ENCODE peak calls at places on chromosomes 16 and 17, in nine cellular contexts. L is T-helper 1 cell; X is SW 1271; A is fibroblast of lung; D is T follicular helper cell; F is stimulated activated CD8-positive, alpha-beta memory T cell treated with anti-CD3 and anti-CD28 coated beads, Interleukin-12 subunit alpha, Interleukin-12 subunit beta, amount 100 ng/mL, for 4 hours; Z is globus pallidus; M is GM10248; Q is foreskin melanocyte. V is an unnamed sample.

GRCh38 chr17:73386561-73386960 is 74.8 kb upstream of the CDC42EP4 start:
- DNase-seq in D (no peak), Z (no peak), Q (no peak), F (no peak), M (no peak), L (no peak), A (no peak), X (no peak), V (no peak)

GRCh38 chr17:46053911-46054534 is 55.0 kb downstream of the STH start:
- DNase-seq in L (no peak), A (peak), F (no peak), Z (no peak), M (no peak), X (no peak), D (no peak), Q (no peak), V (no peak)

GRCh38 chr16:8946544-8946943 is 17.2 kb downstream of the USP7 start:
- DNase-seq in X (no peak), A (no peak), M (no peak), Z (no peak), F (no peak), D (no peak), Q (no peak), L (no peak), V (no peak)

GRCh38 chr17:2396192-2396567 is 4.7 kb downstream of the MNT start:
- DNase-seq in Z (no peak), M (no peak), L (no peak), A (no peak), F (no peak), D (no peak), Q (no peak), X (no peak), V (no peak)

GRCh38 chr16:77273-77806 is 685 bp upstream of the MPG start:
- DNase-seq in X (peak), Z (no peak), M (peak), F (no peak), D (no peak), L (peak), A (peak), Q (peak), V (no peak)

GRCh38 chr16:84647830-84648594 is at the start of gene KLHL36:
- DNase-seq in D (peak), M (peak), L (peak), F (peak), X (peak), Z (peak), Q (no peak), A (no peak), V (no peak)

GRCh38 chr17:71987634-71988033 is 133.2 kb upstream of the SOX9 start:
- DNase-seq in L (no peak), F (no peak), A (peak), X (no peak), Z (no peak), M (no peak), Q (peak), D (no peak), V (no peak)

GRCh38 chr17:78920528-78920927 is 4.7 kb downstream of the TIMP2 start:
- DNase-seq in Q (no peak), Z (no peak), L (no peak), M (no peak), F (no peak), D (no peak), X (no peak), A (no peak), V (no peak)

GRCh38 chr17:40485851-40486512 is 15.4 kb downstream of the TNS4 start:
- DNase-seq in D (peak), A (peak), F (no peak), Q (peak), X (peak), Z (no peak), M (no peak), L (no peak), V (peak)

GRCh38 chr16:35195864-35196216 is 1736.4 kb downstream of the TP53TG3F start:
- DNase-seq in D (no peak), F (no peak), Z (no peak), L (no peak), Q (no peak), A (no peak), M (no peak), X (no peak), V (no peak)

GRCh38 chr17:75130059-75130631 is 1.4 kb downstream of the NT5C start:
- DNase-seq in Z (no peak), X (no peak), Q (no peak), M (no peak), D (no peak), A (no peak), L (no peak), F (no peak), V (no peak)

GRCh38 chr17:81537856-81538555 is 9.8 kb downstream of the FSCN2 start:
- DNase-seq in X (no peak), L (no peak), M (no peak), Z (no peak), Q (no peak), A (no peak), D (no peak), F (no peak), V (no peak)

GRCh38 chr17:4003501-4004421 is 39.5 kb upstream of the ATP2A3 start:
- DNase-seq in Q (no peak), A (peak), Z (no peak), F (no peak), M (no peak), L (no peak), D (no peak), X (no peak), V (no peak)

GRCh38 chr17:39062846-39063680 is 88.4 kb downstream of the PLXDC1 start:
- DNase-seq in L (no peak), F (no peak), Q (no peak), A (peak), X (no peak), Z (no peak), M (no peak), D (no peak), V (peak)

GRCh38 chr17:17525331-17525730 is 29.1 kb upstream of the RASD1 start:
- DNase-seq in M (no peak), X (no peak), L (no peak), Z (no peak), D (no peak), F (no peak), Q (no peak), A (no peak), V (no peak)

GRCh38 chr16:22763655-22764054 is 50.3 kb upstream of the HS3ST2 start:
- DNase-seq in M (no peak), D (no peak), F (no peak), X (no peak), A (no peak), L (no peak), Z (no peak), Q (no peak), V (no peak)

GRCh38 chr17:56593741-56594527 is 435 bp downstream of the NOG start:
- DNase-seq in A (peak), Q (peak), M (peak), D (peak), X (peak), F (peak), L (peak), Z (no peak), V (no peak)

GRCh38 chr17:48127371-48128051 is 19.9 kb downstream of the SNX11 start:
- DNase-seq in Q (no peak), A (peak), Z (no peak), L (no peak), M (no peak), D (no peak), F (no peak), X (peak), V (no peak)

GRCh38 chr16:373848-374615 is 3.7 kb upstream of the MRPL28 start:
- DNase-seq in Z (no peak), Q (no peak), M (no peak), X (no peak), D (no peak), L (no peak), A (no peak), F (no peak), V (no peak)

GRCh38 chr17:70564006-70564620 is 394.8 kb downstream of the KCNJ2 start:
- DNase-seq in M (no peak), D (no peak), Q (peak), X (no peak), A (peak), L (no peak), F (no peak), Z (no peak), V (no peak)

GRCh38 chr16:80231888-80232287 is 308.9 kb upstream of the DYNLRB2 start:
- DNase-seq in D (no peak), F (no peak), M (peak), Q (no peak), L (no peak), Z (no peak), X (no peak), A (peak), V (peak)

GRCh38 chr17:17205368-17206148 is 575 bp downstream of the PLD6 start:
- DNase-seq in L (peak), F (peak), X (no peak), Q (no peak), D (peak), A (peak), M (peak), Z (no peak), V (no peak)

GRCh38 chr16:82936941-82937551 is 310.3 kb downstream of the CDH13 start:
- DNase-seq in Q (no peak), M (no peak), X (no peak), L (no peak), D (no peak), F (no peak), A (peak), Z (no peak), V (peak)

GRCh38 chr17:61309857-61310256 is 89.8 kb upstream of the TBX2 start:
- DNase-seq in M (no peak), X (no peak), L (no peak), F (no peak), Q (no peak), A (peak), Z (no peak), D (no peak), V (peak)

GRCh38 chr17:38705803-38706624 is 941 bp downstream of the MLLT6 start:
- DNase-seq in L (peak), Z (peak), D (peak), X (peak), M (no peak), F (peak), Q (peak), A (no peak), V (no peak)

GRCh38 chr17:44522883-44523671 is 19.9 kb upstream of the GPATCH8 start:
- DNase-seq in D (peak), Q (no peak), A (peak), X (peak), M (peak), L (no peak), F (no peak), Z (no peak), V (no peak)

GRCh38 chr16:27238016-27238587 is 30.5 kb downstream of the NSMCE1 start:
- DNase-seq in Z (no peak), X (no peak), A (no peak), Q (no peak), L (peak), D (no peak), M (peak), F (no peak), V (no peak)

GRCh38 chr16:13471036-13471435 is 448.9 kb upstream of the ERCC4 start:
- DNase-seq in Q (no peak), X (no peak), M (no peak), A (no peak), L (no peak), F (no peak), D (no peak), Z (no peak), V (no peak)

GRCh38 chr16:81424761-81425160 is 19.8 kb upstream of the CMIP start:
- DNase-seq in A (no peak), Q (no peak), Z (no peak), L (no peak), F (no peak), D (no peak), M (no peak), X (no peak), V (no peak)

GRCh38 chr17:1039511-1040215 is 42.7 kb downstream of the TIMM22 start:
- DNase-seq in D (no peak), Z (peak), X (no peak), L (no peak), F (no peak), Q (peak), A (no peak), M (no peak), V (no peak)

GRCh38 chr17:51850206-51850605 is 308.3 kb downstream of the CA10 start:
- DNase-seq in Q (no peak), Z (no peak), L (no peak), F (no peak), X (no peak), D (no peak), A (no peak), M (no peak), V (no peak)

GRCh38 chr16:75742424-75743047 is 16.2 kb upstream of the CPHXL start:
- DNase-seq in A (no peak), F (no peak), Z (no peak), D (no peak), M (no peak), X (peak), Q (no peak), L (no peak), V (no peak)

GRCh38 chr16:72989203-72989991 is 58.5 kb downstream of the ZFHX3 start:
- DNase-seq in X (peak), Z (no peak), A (peak), D (no peak), Q (no peak), M (no peak), F (no peak), L (no peak), V (peak)

GRCh38 chr16:87145181-87146176 is 171.7 kb downstream of the C16orf95 start:
- DNase-seq in A (peak), Q (no peak), X (no peak), D (no peak), M (no peak), F (no peak), Z (no peak), L (no peak), V (peak)

GRCh38 chr16:25224731-25225319 is 8.1 kb downstream of the AQP8 start:
- DNase-seq in Z (no peak), L (no peak), X (no peak), D (no peak), F (no peak), M (no peak), A (no peak), Q (peak), V (no peak)

GRCh38 chr17:68291836-68292688 is 767 bp downstream of the ARSG start:
- DNase-seq in X (peak), L (peak), Q (peak), F (peak), D (peak), A (peak), Z (no peak), M (peak), V (no peak)

GRCh38 chr17:62064791-62065563 is at the start of gene MED13:
- DNase-seq in Z (peak), F (peak), D (peak), Q (peak), L (peak), X (peak), M (peak), A (peak), V (no peak)

V was measured in astrocyte of the cerebellum.